ENCODE peak calls at places on chromosomes 12 and 14, in five cellular contexts. One of them, this sample, is unnamed.

GRCh38 chr12:39144613-39145061 is 239.2 kb upstream of the CPNE8 start:
- DNase-seq in ELR: no peak
- DNase-seq in effector memory CD8-positive, alpha-beta T cell: no peak
- DNase-seq in PC-3: no peak
- DNase-seq in stimulated activated CD8-positive, alpha-beta memory T cell treated with anti-CD3 and anti-CD28 coated beads, Interleukin-15, amount 100 ng/mL, for 24 hours: no peak
- DNase-seq in this sample: peak; percentile 46

GRCh38 chr12:93156091-93156490 is 221.6 kb upstream of the NUDT4 start:
- DNase-seq in effector memory CD8-positive, alpha-beta T cell: no peak
- DNase-seq in ELR: no peak
- DNase-seq in stimulated activated CD8-positive, alpha-beta memory T cell treated with anti-CD3 and anti-CD28 coated beads, Interleukin-15, amount 100 ng/mL, for 24 hours: no peak
- DNase-seq in PC-3: no peak
- DNase-seq in this sample: no peak

GRCh38 chr12:116138380-116138779 is 139.1 kb downstream of the MED13L start:
- DNase-seq in effector memory CD8-positive, alpha-beta T cell: no peak
- DNase-seq in stimulated activated CD8-positive, alpha-beta memory T cell treated with anti-CD3 and anti-CD28 coated beads, Interleukin-15, amount 100 ng/mL, for 24 hours: no peak
- DNase-seq in ELR: peak; percentile 19
- DNase-seq in PC-3: no peak
- DNase-seq in this sample: no peak

GRCh38 chr12:20368653-20369163 is 371 bp downstream of the PDE3A start:
- DNase-seq in ELR: peak; percentile 18
- DNase-seq in effector memory CD8-positive, alpha-beta T cell: no peak
- DNase-seq in stimulated activated CD8-positive, alpha-beta memory T cell treated with anti-CD3 and anti-CD28 coated beads, Interleukin-15, amount 100 ng/mL, for 24 hours: no peak
- DNase-seq in PC-3: no peak
- DNase-seq in this sample: peak; percentile 47

GRCh38 chr12:116384629-116385485 is 107.4 kb upstream of the MED13L start:
- DNase-seq in effector memory CD8-positive, alpha-beta T cell: no peak
- DNase-seq in PC-3: peak; percentile 52
- DNase-seq in stimulated activated CD8-positive, alpha-beta memory T cell treated with anti-CD3 and anti-CD28 coated beads, Interleukin-15, amount 100 ng/mL, for 24 hours: no peak
- DNase-seq in ELR: peak; percentile 64
- DNase-seq in this sample: peak; percentile 53

GRCh38 chr14:32300146-32300545 is 29.0 kb upstream of the AKAP6 start:
- DNase-seq in ELR: no peak
- DNase-seq in stimulated activated CD8-positive, alpha-beta memory T cell treated with anti-CD3 and anti-CD28 coated beads, Interleukin-15, amount 100 ng/mL, for 24 hours: no peak
- DNase-seq in PC-3: no peak
- DNase-seq in effector memory CD8-positive, alpha-beta T cell: no peak
- DNase-seq in this sample: no peak

GRCh38 chr12:28253175-28253641 is 63.0 kb downstream of the CCDC91 start:
- DNase-seq in ELR: peak; percentile 54
- DNase-seq in PC-3: peak; percentile 61
- DNase-seq in stimulated activated CD8-positive, alpha-beta memory T cell treated with anti-CD3 and anti-CD28 coated beads, Interleukin-15, amount 100 ng/mL, for 24 hours: no peak
- DNase-seq in effector memory CD8-positive, alpha-beta T cell: peak; percentile 7
- DNase-seq in this sample: no peak

GRCh38 chr12:7834701-7835100 is 38.0 kb downstream of the SLC2A14 start:
- DNase-seq in effector memory CD8-positive, alpha-beta T cell: no peak
- DNase-seq in ELR: no peak
- DNase-seq in PC-3: no peak
- DNase-seq in stimulated activated CD8-positive, alpha-beta memory T cell treated with anti-CD3 and anti-CD28 coated beads, Interleukin-15, amount 100 ng/mL, for 24 hours: no peak
- DNase-seq in this sample: no peak

GRCh38 chr12:92721130-92721529 is 18.3 kb downstream of the PLEKHG7 start:
- DNase-seq in PC-3: no peak
- DNase-seq in ELR: peak; percentile 33
- DNase-seq in effector memory CD8-positive, alpha-beta T cell: no peak
- DNase-seq in stimulated activated CD8-positive, alpha-beta memory T cell treated with anti-CD3 and anti-CD28 coated beads, Interleukin-15, amount 100 ng/mL, for 24 hours: no peak
- DNase-seq in this sample: no peak

GRCh38 chr12:74334770-74335169 is 202.9 kb upstream of the ATXN7L3B start:
- DNase-seq in ELR: peak; percentile 24
- DNase-seq in stimulated activated CD8-positive, alpha-beta memory T cell treated with anti-CD3 and anti-CD28 coated beads, Interleukin-15, amount 100 ng/mL, for 24 hours: no peak
- DNase-seq in PC-3: peak; percentile 64
- DNase-seq in effector memory CD8-positive, alpha-beta T cell: no peak
- DNase-seq in this sample: no peak

GRCh38 chr14:90551733-90552464 is 155.1 kb downstream of the CALM1 start:
- DNase-seq in ELR: no peak
- DNase-seq in effector memory CD8-positive, alpha-beta T cell: no peak
- DNase-seq in stimulated activated CD8-positive, alpha-beta memory T cell treated with anti-CD3 and anti-CD28 coated beads, Interleukin-15, amount 100 ng/mL, for 24 hours: no peak
- DNase-seq in PC-3: no peak
- DNase-seq in this sample: no peak

GRCh38 chr14:53491256-53491905 is 338.3 kb upstream of the DDHD1 start:
- DNase-seq in stimulated activated CD8-positive, alpha-beta memory T cell treated with anti-CD3 and anti-CD28 coated beads, Interleukin-15, amount 100 ng/mL, for 24 hours: no peak
- DNase-seq in PC-3: peak; percentile 21
- DNase-seq in ELR: peak; percentile 11
- DNase-seq in effector memory CD8-positive, alpha-beta T cell: no peak
- DNase-seq in this sample: no peak

GRCh38 chr12:53298154-53298553 is 1.3 kb upstream of the MYG1 start:
- DNase-seq in ELR: peak; percentile 93
- DNase-seq in effector memory CD8-positive, alpha-beta T cell: no peak
- DNase-seq in stimulated activated CD8-positive, alpha-beta memory T cell treated with anti-CD3 and anti-CD28 coated beads, Interleukin-15, amount 100 ng/mL, for 24 hours: no peak
- DNase-seq in PC-3: peak; percentile 74
- DNase-seq in this sample: no peak

GRCh38 chr12:96472384-96472783 is 17.0 kb upstream of the CFAP54 start:
- DNase-seq in PC-3: no peak
- DNase-seq in effector memory CD8-positive, alpha-beta T cell: no peak
- DNase-seq in ELR: no peak
- DNase-seq in stimulated activated CD8-positive, alpha-beta memory T cell treated with anti-CD3 and anti-CD28 coated beads, Interleukin-15, amount 100 ng/mL, for 24 hours: no peak
- DNase-seq in this sample: no peak

GRCh38 chr12:53999596-54000104 is 311 bp upstream of the HOXC9 start:
- DNase-seq in PC-3: no peak
- DNase-seq in stimulated activated CD8-positive, alpha-beta memory T cell treated with anti-CD3 and anti-CD28 coated beads, Interleukin-15, amount 100 ng/mL, for 24 hours: no peak
- DNase-seq in ELR: peak; percentile 91
- DNase-seq in effector memory CD8-positive, alpha-beta T cell: no peak
- DNase-seq in this sample: no peak

GRCh38 chr14:87615822-87616679 is 376.9 kb downstream of the GALC start:
- DNase-seq in stimulated activated CD8-positive, alpha-beta memory T cell treated with anti-CD3 and anti-CD28 coated beads, Interleukin-15, amount 100 ng/mL, for 24 hours: peak; percentile 1
- DNase-seq in PC-3: peak; percentile 71
- DNase-seq in ELR: peak; percentile 34
- DNase-seq in effector memory CD8-positive, alpha-beta T cell: no peak
- DNase-seq in this sample: peak; percentile 76

GRCh38 chr12:113136990-113137511 is 1.5 kb upstream of the RASAL1 start:
- DNase-seq in stimulated activated CD8-positive, alpha-beta memory T cell treated with anti-CD3 and anti-CD28 coated beads, Interleukin-15, amount 100 ng/mL, for 24 hours: no peak
- DNase-seq in PC-3: no peak
- DNase-seq in effector memory CD8-positive, alpha-beta T cell: no peak
- DNase-seq in ELR: no peak
- DNase-seq in this sample: no peak

GRCh38 chr14:33950320-33951182 is at the start of gene EGLN3:
- DNase-seq in ELR: peak; percentile 44
- DNase-seq in effector memory CD8-positive, alpha-beta T cell: peak; percentile 40
- DNase-seq in PC-3: peak; percentile 85
- DNase-seq in stimulated activated CD8-positive, alpha-beta memory T cell treated with anti-CD3 and anti-CD28 coated beads, Interleukin-15, amount 100 ng/mL, for 24 hours: peak; percentile 21
- DNase-seq in this sample: peak; percentile 95

GRCh38 chr12:34206061-34206785 is 183.9 kb downstream of the ALG10 start:
- DNase-seq in PC-3: no peak
- DNase-seq in ELR: no peak
- DNase-seq in stimulated activated CD8-positive, alpha-beta memory T cell treated with anti-CD3 and anti-CD28 coated beads, Interleukin-15, amount 100 ng/mL, for 24 hours: no peak
- DNase-seq in effector memory CD8-positive, alpha-beta T cell: no peak
- DNase-seq in this sample: no peak

GRCh38 chr14:90600619-90601018 is 203.8 kb downstream of the CALM1 start:
- DNase-seq in stimulated activated CD8-positive, alpha-beta memory T cell treated with anti-CD3 and anti-CD28 coated beads, Interleukin-15, amount 100 ng/mL, for 24 hours: no peak
- DNase-seq in effector memory CD8-positive, alpha-beta T cell: no peak
- DNase-seq in PC-3: no peak
- DNase-seq in ELR: no peak
- DNase-seq in this sample: no peak

GRCh38 chr14:66509874-66510273 is 1.9 kb downstream of the GPHN start:
- DNase-seq in stimulated activated CD8-positive, alpha-beta memory T cell treated with anti-CD3 and anti-CD28 coated beads, Interleukin-15, amount 100 ng/mL, for 24 hours: no peak
- DNase-seq in ELR: peak; percentile 28
- DNase-seq in PC-3: no peak
- DNase-seq in effector memory CD8-positive, alpha-beta T cell: no peak
- DNase-seq in this sample: no peak

GRCh38 chr14:93239869-93240677 is 33.0 kb downstream of the UBR7 start:
- DNase-seq in PC-3: peak; percentile 95
- DNase-seq in ELR: peak; percentile 96
- DNase-seq in effector memory CD8-positive, alpha-beta T cell: no peak
- DNase-seq in stimulated activated CD8-positive, alpha-beta memory T cell treated with anti-CD3 and anti-CD28 coated beads, Interleukin-15, amount 100 ng/mL, for 24 hours: no peak
- DNase-seq in this sample: no peak

GRCh38 chr12:48379784-48380183 is 29.1 kb upstream of the ZNF641 start:
- DNase-seq in stimulated activated CD8-positive, alpha-beta memory T cell treated with anti-CD3 and anti-CD28 coated beads, Interleukin-15, amount 100 ng/mL, for 24 hours: no peak
- DNase-seq in effector memory CD8-positive, alpha-beta T cell: no peak
- DNase-seq in ELR: no peak
- DNase-seq in PC-3: no peak
- DNase-seq in this sample: no peak

GRCh38 chr14:68710776-68711175 is 82.1 kb downstream of the ZFP36L1 start:
- DNase-seq in effector memory CD8-positive, alpha-beta T cell: no peak
- DNase-seq in ELR: no peak
- DNase-seq in stimulated activated CD8-positive, alpha-beta memory T cell treated with anti-CD3 and anti-CD28 coated beads, Interleukin-15, amount 100 ng/mL, for 24 hours: no peak
- DNase-seq in PC-3: no peak
- DNase-seq in this sample: no peak

This sample was measured in WTC11.